ENCODE peak calls at places on chromosomes 2 and 18, in four cellular contexts. O, K, C and Z are unnamed samples.
A peak's percentile ranks its signal among the peaks of the same experiment; 100 is the strongest.

GRCh38 chr2:58762176-58762781 is 521.2 kb upstream of the FANCL start:
- DNase-seq in O (peak; percentile 69), K (no peak), C (peak; percentile 29), Z (peak; percentile 35)

GRCh38 chr2:98936917-98937351 is 909 bp upstream of the CRACDL start:
- DNase-seq in O (no peak), K (no peak), C (peak; percentile 45), Z (no peak)

GRCh38 chr2:974054-974453 is 23.4 kb downstream of the SNTG2 start:
- DNase-seq in O (no peak), K (no peak), C (no peak), Z (no peak)

GRCh38 chr2:190376591-190377245 is 31.4 kb upstream of the MFSD6 start:
- DNase-seq in O (no peak), K (no peak), C (no peak), Z (no peak)

GRCh38 chr2:144659731-144660275 is 139.9 kb upstream of the ZEB2 start:
- DNase-seq in O (peak; percentile 56), K (no peak), C (no peak), Z (no peak)

GRCh38 chr18:8469793-8470192 is 139.4 kb upstream of the RAB12 start:
- DNase-seq in O (no peak), K (no peak), C (no peak), Z (no peak)

GRCh38 chr2:219402665-219403515 is 15.2 kb upstream of the DNPEP start:
- DNase-seq in O (peak; percentile 84), K (no peak), C (peak; percentile 87), Z (peak; percentile 67)

GRCh38 chr18:77110400-77110799 is 22.2 kb downstream of the MBP start:
- DNase-seq in O (no peak), K (no peak), C (no peak), Z (no peak)

GRCh38 chr2:54708584-54709340 is 14.7 kb upstream of the EML6 start:
- DNase-seq in O (no peak), K (no peak), C (no peak), Z (no peak)

GRCh38 chr18:63585988-63586387 is 1.2 kb upstream of the SERPINB13 start:
- DNase-seq in O (no peak), K (no peak), C (no peak), Z (no peak)

GRCh38 chr2:239549711-239550265 is 149.0 kb upstream of the HDAC4 start:
- DNase-seq in O (no peak), K (no peak), C (no peak), Z (no peak)

GRCh38 chr2:174121612-174122011 is 126.7 kb downstream of the OLA1 start:
- DNase-seq in O (no peak), K (no peak), C (no peak), Z (no peak)

GRCh38 chr2:151251012-151251411 is 10.7 kb downstream of the RBM43 start:
- DNase-seq in O (no peak), K (no peak), C (no peak), Z (no peak)

GRCh38 chr18:28147674-28148171 is 29.2 kb downstream of the CDH2 start:
- DNase-seq in O (peak; percentile 21), K (no peak), C (no peak), Z (peak; percentile 24)

GRCh38 chr2:36044389-36044788 is 311.2 kb upstream of the CRIM1 start:
- DNase-seq in O (no peak), K (no peak), C (no peak), Z (no peak)
- TF ChIP-seq PBX3 in O (no peak), K (no peak), C (no peak), Z (no peak)

GRCh38 chr2:212968284-212969081 is 182.9 kb downstream of the IKZF2 start:
- DNase-seq in O (no peak), K (no peak), C (no peak), Z (no peak)
- TF ChIP-seq PBX3 in O (no peak), K (no peak), C (no peak), Z (no peak)

DNA sequence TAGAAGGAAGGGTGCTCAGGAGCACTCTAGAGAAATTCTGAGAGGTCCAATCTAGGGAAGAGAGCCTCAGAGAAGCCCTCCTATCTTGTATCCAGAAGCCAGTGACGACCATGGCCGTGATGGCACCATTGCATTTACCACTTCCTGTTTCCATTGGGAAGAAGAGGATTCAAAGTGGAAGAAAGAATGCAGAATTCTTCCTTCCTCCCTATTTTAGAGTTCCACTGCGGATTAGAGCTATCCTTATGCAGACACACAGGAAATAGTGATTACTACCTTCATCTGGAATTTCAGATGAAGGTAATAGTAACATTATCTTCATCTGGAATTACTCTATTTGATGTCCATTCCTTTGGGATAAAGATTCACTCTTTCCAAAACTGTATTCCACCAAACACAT is 45.6 kb upstream of the PCBP1 start:
- DNase-seq in O (no peak), K (no peak), C (no peak), Z (no peak)
- TF ChIP-seq PBX3 in O (no peak), K (no peak), C (no peak), Z (no peak)

DNA sequence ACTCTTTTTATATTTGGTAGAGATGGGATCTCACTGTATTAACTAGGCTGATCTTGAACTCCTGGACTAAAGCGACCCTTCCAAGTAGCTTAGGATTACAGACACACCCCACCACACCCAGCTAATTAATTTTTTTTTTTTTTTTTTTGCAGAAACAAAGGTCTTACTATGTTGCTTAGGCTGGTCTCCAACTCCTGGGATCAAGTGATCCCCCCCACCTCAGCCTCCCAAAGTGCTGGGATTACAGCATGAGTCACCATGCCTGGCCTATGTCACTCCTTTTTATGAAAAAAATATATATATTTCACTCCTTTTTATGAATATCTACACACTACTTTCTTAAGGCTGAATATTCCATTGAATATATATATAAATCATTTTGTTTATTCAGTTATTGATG is 162.8 kb downstream of the MGAT5 start:
- DNase-seq in O (no peak), K (no peak), C (no peak), Z (no peak)
- TF ChIP-seq PBX3 in O (no peak), K (no peak), C (peak; percentile 19), Z (no peak)

GRCh38 chr2:136154384-136154783 is 36.4 kb upstream of the CXCR4 start:
- DNase-seq in O (peak; percentile 9), K (no peak), C (no peak), Z (no peak)
- TF ChIP-seq PBX3 in O (no peak), K (no peak), C (no peak), Z (no peak)

DNA sequence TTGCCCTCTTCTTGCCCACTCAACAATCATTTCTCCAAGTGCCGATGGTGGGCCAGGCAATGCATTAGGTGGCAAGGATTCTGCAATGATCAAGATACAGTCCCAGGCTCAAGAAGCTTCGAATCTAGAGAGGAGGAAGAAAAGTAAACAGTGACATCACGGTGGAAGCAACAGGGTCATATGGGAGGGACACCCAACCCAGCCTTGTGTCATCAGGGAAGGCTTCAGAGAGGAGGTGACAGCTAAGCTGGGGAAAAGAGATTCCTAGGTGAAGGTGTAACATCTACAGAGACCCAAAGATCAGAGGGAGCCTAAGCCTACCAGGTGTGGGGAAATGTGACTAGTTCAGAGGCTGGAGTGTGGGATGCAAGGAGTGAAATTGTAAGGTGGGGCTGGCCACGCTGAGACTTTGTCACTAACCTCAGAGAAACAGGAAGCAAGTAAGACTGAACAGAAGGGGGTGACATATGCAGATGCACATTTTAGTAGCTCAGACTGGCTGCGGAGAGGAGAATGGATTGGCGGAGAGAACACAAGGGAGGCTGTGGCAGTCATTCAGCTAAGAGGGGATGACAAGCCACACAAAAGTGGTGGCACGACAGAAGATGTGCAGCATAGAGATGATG is 104.9 kb downstream of the ANKRD44 start:
- DNase-seq in O (no peak), K (peak; percentile 56), C (no peak), Z (no peak)
- TF ChIP-seq PBX3 in O (no peak), K (no peak), C (no peak), Z (no peak)

GRCh38 chr18:49052891-49053644 is 102.3 kb upstream of the SMAD7 start:
- DNase-seq in O (no peak), K (no peak), C (peak; percentile 75), Z (no peak)
- TF ChIP-seq PBX3 in O (no peak), K (no peak), C (peak; percentile 88), Z (no peak)